ENCODE peak calls at places on chromosomes 3 and 15, in four cellular contexts. Z, X, F and T are unnamed samples.

GRCh38 chr3:73586190-73586589 is 38.6 kb downstream of the PDZRN3 start:
- DNase-seq in Z (no peak), X (no peak), F (no peak), T (no peak)

GRCh38 chr15:82999905-83000671 is 11.4 kb downstream of the C15orf40 start:
- DNase-seq in Z (peak), X (peak), F (no peak), T (no peak)

GRCh38 chr3:46671541-46672348 is 21.7 kb downstream of the ALS2CL start:
- DNase-seq in Z (no peak), X (no peak), F (no peak), T (peak)

GRCh38 chr3:72258786-72259185 is 473.8 kb upstream of the PROK2 start:
- DNase-seq in Z (peak), X (no peak), F (no peak), T (no peak)

GRCh38 chr15:95875141-95875643 is 455.3 kb upstream of the NR2F2 start:
- DNase-seq in Z (peak), X (peak), F (no peak), T (no peak)

GRCh38 chr3:49591615-49592014 is 37.3 kb downstream of the BSN start:
- DNase-seq in Z (no peak), X (no peak), F (no peak), T (no peak)

GRCh38 chr15:82530006-82530405 is 10.3 kb downstream of the RPS17 start:
- DNase-seq in Z (no peak), X (no peak), F (no peak), T (no peak)

GRCh38 chr3:126990890-126991289 is 8.0 kb downstream of the PLXNA1 start:
- DNase-seq in Z (no peak), X (no peak), F (no peak), T (no peak)

GRCh38 chr3:35078780-35079179 is 560.5 kb upstream of the ARPP21 start:
- DNase-seq in Z (no peak), X (no peak), F (no peak), T (no peak)

GRCh38 chr15:66864086-66864830 is 162.2 kb downstream of the SMAD6 start:
- DNase-seq in Z (no peak), X (no peak), F (no peak), T (no peak)

GRCh38 chr3:185900228-185900627 is 37.6 kb downstream of the TRA2B start:
- DNase-seq in Z (no peak), X (peak), F (no peak), T (no peak)

GRCh38 chr3:184598220-184598927 is 36.8 kb downstream of the EPHB3 start:
- DNase-seq in Z (no peak), X (no peak), F (no peak), T (no peak)

GRCh38 chr3:42961633-42962032 is 17.5 kb upstream of the GASK1A start:
- DNase-seq in Z (peak), X (peak), F (peak), T (no peak)

GRCh38 chr15:74174216-74174965 is 881 bp downstream of the ISLR start:
- DNase-seq in Z (no peak), X (no peak), F (no peak), T (no peak)

GRCh38 chr3:130516645-130517512 is at the start of gene COL6A6:
- DNase-seq in Z (no peak), X (no peak), F (no peak), T (no peak)

GRCh38 chr3:140204271-140204984 is 269.4 kb downstream of the CLSTN2 start:
- DNase-seq in Z (no peak), X (no peak), F (no peak), T (no peak)

GRCh38 chr3:54830658-54831057 is 97.2 kb downstream of the LRTM1 start:
- DNase-seq in Z (peak), X (peak), F (no peak), T (no peak)

GRCh38 chr3:33438284-33438668 is 1.9 kb downstream of the UBP1 start:
- DNase-seq in Z (no peak), X (peak), F (no peak), T (no peak)

GRCh38 chr3:58495101-58495500 is 3.2 kb downstream of the KCTD6 start:
- DNase-seq in Z (no peak), X (peak), F (no peak), T (no peak)

GRCh38 chr15:70243686-70244540 is 146.2 kb upstream of the TLE3 start:
- DNase-seq in Z (no peak), X (peak), F (no peak), T (no peak)

GRCh38 chr3:115512565-115513410 is 110.5 kb upstream of the GAP43 start:
- DNase-seq in Z (no peak), X (peak), F (no peak), T (peak)

GRCh38 chr3:32484437-32484836 is 18.2 kb downstream of the CMTM6 start:
- DNase-seq in Z (peak), X (no peak), F (no peak), T (no peak)

GRCh38 chr3:88480822-88481221 is 331.1 kb downstream of the C3orf38 start:
- DNase-seq in Z (no peak), X (no peak), F (no peak), T (no peak)

GRCh38 chr3:69212411-69213160 is 90.2 kb upstream of the LMOD3 start:
- DNase-seq in Z (peak), X (peak), F (no peak), T (no peak)

GRCh38 chr3:179421500-179421899 is 29.8 kb downstream of the GNB4 start:
- DNase-seq in Z (no peak), X (peak), F (no peak), T (no peak)

GRCh38 chr3:45976191-45977091 is 19.2 kb downstream of the FYCO1 start:
- DNase-seq in Z (no peak), X (no peak), F (peak), T (no peak)

GRCh38 chr3:128584412-128585020 is 66.1 kb downstream of the RPN1 start:
- DNase-seq in Z (peak), X (peak), F (no peak), T (peak)

GRCh38 chr15:80870893-80871292 is 91.7 kb downstream of the CEMIP start:
- DNase-seq in Z (no peak), X (no peak), F (no peak), T (no peak)

GRCh38 chr3:119861681-119862080 is 79.8 kb downstream of the NR1I2 start:
- DNase-seq in Z (no peak), X (no peak), F (no peak), T (no peak)

GRCh38 chr15:66848666-66849392 is 146.8 kb downstream of the SMAD6 start:
- DNase-seq in Z (no peak), X (no peak), F (no peak), T (no peak)